ENCODE peak calls at places on chromosome 10, in seven cellular contexts. T, J, U, I, Y, F and K are unnamed samples.
A peak's percentile ranks its signal among the peaks of the same experiment; 100 is the strongest.

GRCh38 chr10:128062837-128063563 is 63.2 kb downstream of the MKI67 start:
- DNase-seq in T (no peak), J (no peak), U (peak; percentile 52), I (no peak), Y (no peak), F (peak; percentile 58), K (no peak)

GRCh38 chr10:102783541-102783930 is 39.8 kb downstream of the WBP1L start:
- DNase-seq in T (no peak), J (no peak), U (no peak), I (no peak), Y (no peak), F (no peak), K (no peak)

GRCh38 chr10:88991161-88991899 is 732 bp downstream of the FAS start:
- DNase-seq in T (peak; percentile 55), J (peak; percentile 79), U (peak; percentile 79), I (peak; percentile 70), Y (peak; percentile 84), F (peak; percentile 70), K (no peak)

GRCh38 chr10:117670116-117670515 is 127.6 kb downstream of the EMX2 start:
- DNase-seq in T (no peak), J (no peak), U (no peak), I (no peak), Y (no peak), F (no peak), K (no peak)

GRCh38 chr10:88849224-88849623 is 2.4 kb downstream of the ANKRD22 start:
- DNase-seq in T (no peak), J (no peak), U (no peak), I (no peak), Y (no peak), F (no peak), K (no peak)

GRCh38 chr10:14578060-14578952 is 196.4 kb downstream of the FAM107B start:
- DNase-seq in T (no peak), J (no peak), U (peak; percentile 35), I (peak; percentile 85), Y (peak; percentile 82), F (no peak), K (no peak)

GRCh38 chr10:103717341-103718246 is 137.8 kb downstream of the SH3PXD2A start:
- DNase-seq in T (no peak), J (no peak), U (no peak), I (no peak), Y (no peak), F (no peak), K (no peak)

GRCh38 chr10:13221572-13221971 is 12.6 kb downstream of the UCMA start:
- DNase-seq in T (no peak), J (no peak), U (no peak), I (no peak), Y (no peak), F (no peak), K (no peak)

GRCh38 chr10:62689712-62690111 is 114.8 kb upstream of the ADO start:
- DNase-seq in T (no peak), J (no peak), U (peak; percentile 16), I (no peak), Y (no peak), F (no peak), K (no peak)

GRCh38 chr10:122282253-122282671 is 11.2 kb downstream of the BTBD16 start:
- DNase-seq in T (no peak), J (no peak), U (peak; percentile 36), I (no peak), Y (no peak), F (no peak), K (no peak)

GRCh38 chr10:51137741-51138529 is 63.6 kb downstream of the PRKG1 start:
- DNase-seq in T (no peak), J (no peak), U (no peak), I (no peak), Y (no peak), F (no peak), K (no peak)

GRCh38 chr10:101961591-101962498 is 94.1 kb downstream of the ARMH3 start:
- DNase-seq in T (no peak), J (no peak), U (peak; percentile 57), I (no peak), Y (peak; percentile 63), F (no peak), K (no peak)

GRCh38 chr10:112265745-112266144 is 17.5 kb upstream of the TECTB start:
- DNase-seq in T (no peak), J (no peak), U (no peak), I (no peak), Y (no peak), F (no peak), K (no peak)

GRCh38 chr10:132117636-132118190 is 52.0 kb downstream of the JAKMIP3 start:
- DNase-seq in T (no peak), J (no peak), U (no peak), I (no peak), Y (no peak), F (no peak), K (no peak)

GRCh38 chr10:92801978-92802872 is 46.1 kb upstream of the EXOC6 start:
- DNase-seq in T (no peak), J (no peak), U (no peak), I (no peak), Y (no peak), F (no peak), K (no peak)

GRCh38 chr10:26157734-26158133 is 58.8 kb upstream of the GAD2 start:
- DNase-seq in T (no peak), J (no peak), U (no peak), I (no peak), Y (no peak), F (no peak), K (no peak)

GRCh38 chr10:18554479-18554878 is 96.9 kb downstream of the NSUN6 start:
- DNase-seq in T (no peak), J (no peak), U (no peak), I (no peak), Y (no peak), F (no peak), K (no peak)

GRCh38 chr10:11018426-11018818 is 750 bp downstream of the CELF2 start:
- DNase-seq in T (no peak), J (peak; percentile 52), U (peak; percentile 20), I (no peak), Y (no peak), F (peak; percentile 33), K (no peak)
- H3K27ac ChIP-seq in T (peak overlapping the region; percentile 89), J (peak overlapping the region; percentile 90), U (peak overlapping the region; percentile 91), I (no peak overlapping the region), Y (peak overlapping the region; percentile 95), F (peak overlapping the region; percentile 90), K (no peak overlapping the region)

DNA sequence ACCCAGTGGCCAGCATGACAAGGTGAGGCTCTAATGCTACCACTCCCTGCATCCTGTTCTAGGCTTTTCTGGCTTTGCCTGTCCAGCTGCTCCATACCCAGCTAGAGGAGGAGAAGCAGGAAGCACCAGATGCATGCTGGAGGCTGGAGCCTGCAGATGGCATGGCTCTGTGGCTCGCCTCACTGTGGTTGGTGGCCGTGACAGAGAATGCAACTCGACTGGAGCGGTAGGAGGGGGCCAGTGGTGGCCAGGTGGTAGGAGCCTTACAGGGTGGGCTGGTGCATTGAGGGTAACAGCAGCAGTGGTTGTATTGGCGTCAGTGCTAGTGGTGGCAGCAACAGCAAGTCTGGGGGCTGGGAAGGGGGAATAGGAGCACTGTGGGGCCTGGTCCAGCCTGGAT is 128.6 kb downstream of the ZNF248 start:
- DNase-seq in T (no peak), J (no peak), U (no peak), I (no peak), Y (no peak), F (no peak), K (no peak)
- H3K9me3 ChIP-seq in T (no peaks in the 10 kb centered on the region), J (no peaks in the 10 kb centered on the region), U (no peaks in the 10 kb centered on the region), I (no peaks in the 10 kb centered on the region), Y (no peaks in the 10 kb centered on the region), F (no peaks in the 10 kb centered on the region), K (peaks cover 32% of the 10 kb centered on the region)

GRCh38 chr10:49698679-49699078 is 19.2 kb downstream of the C10orf53 start:
- DNase-seq in T (no peak), J (no peak), U (no peak), I (no peak), Y (no peak), F (no peak), K (no peak)

GRCh38 chr10:49691588-49691987 is 12.1 kb downstream of the C10orf53 start:
- DNase-seq in T (no peak), J (no peak), U (no peak), I (no peak), Y (peak; percentile 28), F (no peak), K (no peak)

GRCh38 chr10:49696311-49696710 is 16.9 kb downstream of the C10orf53 start:
- DNase-seq in T (no peak), J (no peak), U (no peak), I (no peak), Y (no peak), F (no peak), K (no peak)

GRCh38 chr10:49690673-49691356 is 11.4 kb downstream of the C10orf53 start:
- DNase-seq in T (no peak), J (no peak), U (no peak), I (no peak), Y (peak; percentile 30), F (no peak), K (no peak)

DNA sequence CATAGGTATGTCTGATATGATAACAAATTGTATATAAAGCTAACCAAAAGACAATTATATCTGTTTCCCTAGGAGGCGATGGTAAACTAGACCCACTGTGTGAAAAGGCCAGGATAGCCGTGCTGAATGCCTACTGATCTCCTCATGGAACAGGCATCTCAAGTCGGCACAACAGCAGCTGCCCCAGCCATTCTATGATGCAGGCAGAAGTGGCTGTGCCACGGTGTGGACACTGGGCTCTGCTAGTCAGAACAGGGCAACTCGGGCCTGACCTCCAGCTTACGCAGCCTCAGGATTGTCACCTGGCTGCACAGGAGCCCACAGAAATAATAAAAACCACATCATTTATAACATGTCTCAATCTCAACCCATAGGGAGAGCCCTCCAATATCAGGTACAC is 15.0 kb downstream of the C10orf53 start:
- DNase-seq in T (no peak), J (no peak), U (no peak), I (no peak), Y (no peak), F (no peak), K (no peak)
- H3K27me3 ChIP-seq in T (peaks cover 25% of the 10 kb centered on the region), J (peaks cover 87% of the 10 kb centered on the region), U (no peaks in the 10 kb centered on the region), I (peaks cover 32% of the 10 kb centered on the region), Y (no peaks in the 10 kb centered on the region), F (peaks cover 20% of the 10 kb centered on the region), K (peaks cover 33% of the 10 kb centered on the region)

GRCh38 chr10:91613411-91614253 is 19.2 kb downstream of the PPP1R3C start:
- DNase-seq in T (no peak), J (no peak), U (no peak), I (peak; percentile 94), Y (no peak), F (no peak), K (peak; percentile 89)

GRCh38 chr10:91610919-91611318 is 22.0 kb downstream of the PPP1R3C start:
- DNase-seq in T (no peak), J (peak; percentile 62), U (no peak), I (no peak), Y (no peak), F (no peak), K (no peak)

GRCh38 chr10:91614254-91614624 is 18.6 kb downstream of the PPP1R3C start:
- DNase-seq in T (no peak), J (no peak), U (no peak), I (peak; percentile 71), Y (no peak), F (no peak), K (peak; percentile 78)

GRCh38 chr10:91607661-91608442 is 25.0 kb downstream of the PPP1R3C start:
- DNase-seq in T (no peak), J (peak; percentile 55), U (no peak), I (peak; percentile 12), Y (no peak), F (no peak), K (no peak)

DNA sequence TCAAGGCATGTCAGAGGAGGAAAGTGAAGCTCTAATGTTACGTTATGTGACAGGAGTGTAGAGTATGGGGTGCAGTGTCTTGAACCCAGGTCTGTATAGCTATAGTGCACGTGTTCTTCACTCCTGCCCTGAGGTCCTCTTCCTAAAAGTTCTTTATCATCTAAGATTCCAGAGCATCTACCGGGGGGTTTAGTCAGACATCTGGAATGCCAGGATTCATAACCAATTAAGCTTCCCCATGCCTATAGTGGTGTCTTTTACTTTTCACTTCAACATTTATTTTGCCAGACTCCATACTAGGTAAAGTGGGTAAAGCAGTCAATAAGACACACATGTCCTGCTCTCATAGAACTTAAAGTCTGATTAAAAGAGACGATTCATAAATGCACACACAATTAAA is 22.4 kb downstream of the PPP1R3C start:
- DNase-seq in T (no peak), J (no peak), U (no peak), I (peak; percentile 51), Y (no peak), F (no peak), K (no peak)
- H3K27ac ChIP-seq in T (no peak overlapping the region), J (peak overlapping the region; percentile 100), U (peak overlapping the region; percentile 87), I (peak overlapping the region; percentile 74), Y (peak overlapping the region; percentile 90), F (peak overlapping the region; percentile 50), K (no peak overlapping the region)